ENCODE peak calls at places on chromosomes 4 and X, in seven cellular contexts. S is GM13977, O is ACHN, N is fibroblast of pulmonary artery, U is amygdala, H is A549, Q is NCI-H748 treated with DMSO at 0.1 percent for 48 hours. K is an unnamed sample.

GRCh38 chrX:139058831-139059495 is 347.4 kb upstream of the FGF13 start:
- DNase-seq in N (no peak), H (no peak), S (no peak), Q (no peak), O (peak), U (no peak), K (peak)

GRCh38 chr4:127616898-127617297 is 15.9 kb upstream of the INTU start:
- DNase-seq in Q (no peak), O (no peak), H (no peak), U (no peak), S (no peak), N (no peak), K (peak)

GRCh38 chr4:150402968-150403367 is 179.0 kb upstream of the MAB21L2 start:
- DNase-seq in U (peak), S (no peak), O (peak), Q (peak), N (no peak), H (no peak), K (peak)

GRCh38 chr4:143658336-143658735 is 42.1 kb downstream of the FREM3 start:
- DNase-seq in Q (no peak), U (no peak), S (no peak), N (no peak), H (no peak), O (no peak), K (no peak)

GRCh38 chrX:19705196-19705769 is 182.1 kb downstream of the SH3KBP1 start:
- DNase-seq in H (no peak), N (peak), S (no peak), O (no peak), Q (no peak), U (no peak), K (no peak)

GRCh38 chr4:5387457-5387856 is 320.9 kb downstream of the EVC2 start:
- DNase-seq in S (no peak), U (no peak), Q (no peak), O (no peak), N (no peak), H (peak), K (no peak)

GRCh38 chrX:112473654-112474053 is 206.1 kb downstream of the LHFPL1 start:
- DNase-seq in O (no peak), Q (no peak), S (no peak), U (no peak), H (no peak), N (no peak), K (no peak)

GRCh38 chr4:10140866-10141759 is 24.5 kb upstream of the WDR1 start:
- DNase-seq in U (no peak), Q (no peak), S (no peak), H (no peak), O (no peak), N (no peak), K (no peak)

GRCh38 chrX:6053126-6053625 is 175.5 kb downstream of the NLGN4X start:
- DNase-seq in N (no peak), U (peak), H (no peak), S (no peak), Q (peak), O (no peak), K (no peak)

GRCh38 chr4:3481783-3482397 is 18.8 kb downstream of the DOK7 start:
- DNase-seq in H (no peak), S (no peak), O (no peak), U (no peak), Q (no peak), N (no peak), K (peak)

GRCh38 chrX:120560405-120560841 is 339 bp downstream of the CUL4B start:
- DNase-seq in N (no peak), O (peak), Q (no peak), H (no peak), U (peak), S (no peak), K (peak)

GRCh38 chrX:98398542-98398941 is 1514.8 kb downstream of the RPA4 start:
- DNase-seq in N (no peak), S (no peak), O (no peak), U (no peak), Q (no peak), H (no peak), K (no peak)

GRCh38 chrX:78747471-78747870 is at the start of gene LPAR4:
- DNase-seq in N (peak), O (no peak), Q (no peak), S (no peak), H (no peak), U (no peak), K (peak)

GRCh38 chr4:172758586-172759340 is 409.8 kb upstream of the GALNT7 start:
- DNase-seq in O (peak), Q (no peak), U (no peak), N (peak), H (peak), S (no peak), K (peak)

GRCh38 chrX:121336831-121337421 is 289.5 kb downstream of the GLUD2 start:
- DNase-seq in Q (peak), N (no peak), H (no peak), U (no peak), O (no peak), S (no peak), K (no peak)

GRCh38 chr4:159178147-159178541 is 75.3 kb downstream of the RAPGEF2 start:
- DNase-seq in N (peak), S (no peak), Q (no peak), O (no peak), U (no peak), H (no peak), K (no peak)

GRCh38 chrX:119887721-119888425 is 7.8 kb upstream of the AKAP14 start:
- DNase-seq in U (peak), S (peak), H (peak), Q (peak), O (peak), N (peak), K (no peak)

GRCh38 chrX:47619486-47620302 is at the start of gene SYN1:
- DNase-seq in Q (peak), U (peak), N (peak), O (peak), S (peak), H (peak), K (peak)

GRCh38 chr4:19400820-19401219 is 850.9 kb upstream of the SLIT2 start:
- DNase-seq in O (no peak), S (no peak), U (no peak), Q (no peak), N (no peak), H (no peak), K (no peak)